ENCODE peak calls at places on chromosome 10, in five cellular contexts. Q is thoracic aorta, I is lower leg skin, D is fibroblast of villous mesenchyme, L is cardiac muscle cell. R is an unnamed sample.
A peak's percentile ranks its signal among the peaks of the same experiment; 100 is the strongest.

GRCh38 chr10:32077896-32078295 is 21.7 kb upstream of the KIF5B start:
- DNase-seq in Q (no peak), I (peak; percentile 86), D (peak; percentile 76), L (peak; percentile 65), R (no peak)

GRCh38 chr10:73601486-73601921 is 10.4 kb upstream of the USP54 start:
- DNase-seq in L (no peak), Q (no peak), I (peak; percentile 49), D (no peak), R (no peak)

GRCh38 chr10:109899578-109900355 is 23.5 kb downstream of the XPNPEP1 start:
- DNase-seq in L (peak; percentile 81), Q (no peak), D (peak; percentile 71), I (no peak), R (no peak)

GRCh38 chr10:119020627-119020946 is 8.9 kb upstream of the NANOS1 start:
- DNase-seq in I (no peak), Q (no peak), D (peak; percentile 30), L (no peak), R (no peak)

GRCh38 chr10:48363617-48364355 is 57.3 kb downstream of the MAPK8 start:
- DNase-seq in I (no peak), Q (no peak), L (peak; percentile 86), D (peak; percentile 80), R (no peak)

GRCh38 chr10:133366751-133367150 is 6.4 kb downstream of the ECHS1 start:
- DNase-seq in D (no peak), L (no peak), Q (no peak), I (no peak), R (no peak)

GRCh38 chr10:78579995-78580394 is 488.8 kb upstream of the ZMIZ1 start:
- DNase-seq in L (peak; percentile 87), Q (no peak), D (no peak), I (peak; percentile 84), R (no peak)

GRCh38 chr10:104076743-104077160 is 8.9 kb downstream of the COL17A1 start:
- DNase-seq in Q (no peak), D (peak; percentile 71), I (no peak), L (peak; percentile 85), R (no peak)

GRCh38 chr10:63798599-63799498 is 277.6 kb downstream of the REEP3 start:
- DNase-seq in L (peak; percentile 93), Q (peak; percentile 51), D (peak; percentile 78), I (peak; percentile 91), R (no peak)

GRCh38 chr10:24255907-24256306 is 47.0 kb downstream of the KIAA1217 start:
- DNase-seq in D (no peak), I (peak; percentile 90), Q (no peak), L (no peak), R (no peak)

GRCh38 chr10:80462986-80463741 is 9.1 kb downstream of the TSPAN14 start:
- DNase-seq in Q (no peak), L (no peak), I (no peak), D (peak; percentile 64), R (no peak)

GRCh38 chr10:28089467-28089866 is 90.6 kb upstream of the ODAD2 start:
- DNase-seq in Q (no peak), I (no peak), L (peak; percentile 73), D (peak; percentile 43), R (no peak)

GRCh38 chr10:60253490-60253889 is 136.2 kb downstream of the ANK3 start:
- DNase-seq in L (no peak), Q (no peak), D (no peak), I (no peak), R (no peak)

GRCh38 chr10:5889624-5890518 is at the start of the genes ANKRD16 and FBH1:
- DNase-seq in L (peak; percentile 100), I (peak; percentile 100), Q (peak; percentile 84), D (peak; percentile 99), R (peak; percentile 78)

GRCh38 chr10:71363936-71364335 is 32.8 kb upstream of the CDH23 start:
- DNase-seq in L (no peak), Q (no peak), D (no peak), I (no peak), R (no peak)

GRCh38 chr10:6445671-6446278 is 134.3 kb downstream of the PRKCQ start:
- DNase-seq in D (peak; percentile 42), L (peak; percentile 49), Q (no peak), I (peak; percentile 88), R (no peak)

GRCh38 chr10:101453318-101453717 is 99.4 kb downstream of the BTRC start:
- DNase-seq in D (peak; percentile 59), L (no peak), Q (no peak), I (no peak), R (no peak)

GRCh38 chr10:8054498-8055407 is at the start of gene GATA3:
- DNase-seq in L (peak; percentile 84), I (peak; percentile 89), D (peak; percentile 42), Q (no peak), R (no peak)

GRCh38 chr10:8057636-8058273 is 3.3 kb downstream of the GATA3 start:
- DNase-seq in I (peak; percentile 81), L (no peak), D (no peak), Q (no peak), R (no peak)

GRCh38 chr10:8055420-8056349 is 1.2 kb downstream of the GATA3 start:
- DNase-seq in I (peak; percentile 84), Q (no peak), L (no peak), D (no peak), R (no peak)

GRCh38 chr10:8056891-8057331 is 2.4 kb downstream of the GATA3 start:
- DNase-seq in D (no peak), Q (no peak), I (peak; percentile 60), L (no peak), R (no peak)

DNA sequence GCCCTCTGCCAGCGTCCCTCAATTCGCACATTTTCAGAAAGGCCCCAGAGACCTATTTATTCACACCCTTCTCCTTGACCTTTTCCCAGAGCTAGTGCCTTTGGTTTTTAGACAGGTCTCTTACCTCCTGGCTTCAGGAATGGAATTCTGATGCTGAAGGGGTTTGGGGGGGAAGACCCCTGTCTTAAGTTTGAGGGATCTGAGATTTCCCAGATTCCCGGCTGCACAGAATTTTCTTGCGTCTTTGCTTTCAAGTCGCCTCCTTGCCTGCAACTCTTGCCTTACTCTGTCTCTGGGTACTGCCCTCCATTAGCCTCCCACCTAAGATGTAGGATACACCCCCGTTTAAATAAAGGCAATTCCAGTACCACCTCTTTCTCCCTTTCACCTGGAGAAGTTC is 1.9 kb downstream of the GATA3 start:
- DNase-seq in D (no peak), Q (no peak), I (peak; percentile 53), L (no peak), R (no peak)
- H3K4me3 ChIP-seq in D (no peak overlapping the region), Q (peak overlapping the region; percentile 68), I (peak overlapping the region; percentile 18), L (peak overlapping the region; percentile 59), R (peak overlapping the region; percentile 76)

GRCh38 chr10:108424656-108425055 is 1260.2 kb upstream of the SORCS1 start:
- DNase-seq in D (peak; percentile 36), L (peak; percentile 64), I (no peak), Q (no peak), R (no peak)
- H3K4me3 ChIP-seq in D (no peak overlapping the region), L (no peak overlapping the region), I (no peak overlapping the region), Q (no peak overlapping the region), R (no peak overlapping the region)

GRCh38 chr10:3748484-3748883 is 36.5 kb downstream of the KLF6 start:
- DNase-seq in Q (no peak), I (no peak), D (no peak), L (peak; percentile 27), R (no peak)

GRCh38 chr10:3749011-3749410 is 36.0 kb downstream of the KLF6 start:
- DNase-seq in Q (no peak), I (no peak), L (no peak), D (no peak), R (no peak)

GRCh38 chr10:3749597-3750351 is 35.2 kb downstream of the KLF6 start:
- DNase-seq in I (peak; percentile 85), Q (no peak), L (peak; percentile 86), D (peak; percentile 98), R (no peak)

GRCh38 chr10:3750884-3751283 is 34.1 kb downstream of the KLF6 start:
- DNase-seq in D (no peak), L (peak; percentile 64), I (peak; percentile 64), Q (no peak), R (no peak)

DNA sequence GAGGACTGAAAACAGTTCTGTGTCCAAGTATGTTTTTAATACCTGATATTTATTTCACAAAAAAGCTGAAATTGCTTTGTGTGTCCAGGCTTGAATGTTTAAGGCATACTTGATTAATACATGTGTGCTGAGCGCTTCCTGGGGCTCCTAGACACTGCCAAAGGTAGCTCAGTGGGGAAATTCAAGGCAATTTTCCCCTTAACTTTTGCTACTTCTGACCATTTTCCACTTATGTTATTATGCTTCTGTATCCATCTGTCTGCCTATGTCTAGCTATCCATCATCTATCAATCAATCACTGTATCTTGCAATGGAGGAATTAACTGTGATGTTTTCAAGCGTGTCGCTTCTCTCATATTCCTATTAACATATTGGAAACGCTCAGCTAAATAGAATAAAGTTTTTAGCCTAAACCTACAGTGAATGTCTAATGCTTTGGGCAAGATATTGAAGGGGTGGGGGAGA is 34.6 kb downstream of the KLF6 start:
- DNase-seq in I (peak; percentile 5), D (no peak), Q (no peak), L (no peak), R (no peak)
- H3K4me3 ChIP-seq in I (no peak overlapping the region), D (no peak overlapping the region), Q (peak overlapping the region; percentile 62), L (no peak overlapping the region), R (no peak overlapping the region)

DNA sequence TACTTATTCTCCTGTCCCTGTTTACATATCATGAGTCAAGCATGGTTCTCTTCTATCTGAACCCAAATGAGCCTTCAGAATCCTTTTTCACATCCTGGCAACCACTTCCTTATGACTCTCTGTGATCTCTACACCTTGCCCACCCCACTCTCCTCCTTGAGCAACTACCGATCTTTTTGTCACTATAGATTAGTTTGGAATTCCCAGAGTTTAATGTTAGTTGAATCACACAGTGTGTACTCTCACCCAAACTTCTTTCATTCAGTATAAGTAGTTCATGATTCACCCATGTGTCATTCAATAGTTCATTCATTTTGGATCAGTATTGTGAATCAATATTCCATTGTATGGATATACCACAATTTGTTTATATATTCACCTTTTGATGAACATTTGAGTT is 55.3 kb downstream of the TFAM start:
- DNase-seq in L (no peak), I (no peak), Q (no peak), D (no peak), R (no peak)
- H3K4me3 ChIP-seq in L (no peak overlapping the region), I (no peak overlapping the region), Q (no peak overlapping the region), D (no peak overlapping the region), R (no peak overlapping the region)

GRCh38 chr10:114715171-114715670 is 57.1 kb upstream of the ABLIM1 start:
- DNase-seq in Q (no peak), I (no peak), L (peak; percentile 63), D (peak; percentile 42), R (no peak)

GRCh38 chr10:114714281-114714741 is 56.2 kb upstream of the ABLIM1 start:
- DNase-seq in D (peak; percentile 89), Q (no peak), L (peak; percentile 82), I (no peak), R (no peak)

GRCh38 chr10:114711487-114712250 is 53.6 kb upstream of the ABLIM1 start:
- DNase-seq in L (no peak), Q (no peak), D (no peak), I (no peak), R (no peak)

GRCh38 chr10:114716811-114717404 is 58.8 kb upstream of the ABLIM1 start:
- DNase-seq in Q (no peak), D (no peak), I (no peak), L (no peak), R (no peak)

GRCh38 chr10:114713525-114713924 is 55.5 kb upstream of the ABLIM1 start:
- DNase-seq in D (no peak), L (no peak), I (no peak), Q (no peak), R (no peak)
- H3K4me3 ChIP-seq in D (no peak overlapping the region), L (no peak overlapping the region), I (no peak overlapping the region), Q (peak overlapping the region; percentile 5), R (no peak overlapping the region)

GRCh38 chr10:83078160-83078559 is 1061.1 kb upstream of the GHITM start:
- DNase-seq in I (no peak), D (no peak), L (peak; percentile 1), Q (no peak), R (no peak)
- H3K4me3 ChIP-seq in I (no peak overlapping the region), D (no peak overlapping the region), L (no peak overlapping the region), Q (no peak overlapping the region), R (no peak overlapping the region)

GRCh38 chr10:127441350-127442219 is 107.5 kb upstream of the NPS start:
- DNase-seq in D (no peak), I (no peak), Q (no peak), L (no peak), R (no peak)
- H3K4me3 ChIP-seq in D (no peak overlapping the region), I (no peak overlapping the region), Q (no peak overlapping the region), L (no peak overlapping the region), R (no peak overlapping the region)